ENCODE peak calls at places on chromosomes 2 and 18, in six cellular contexts. F is neuronal stem cell, G is IMR-90, C is H9, Q is H1, L is trophoblast cell. W is an unnamed sample.

GRCh38 chr18:31875301-31875700 is 67.6 kb downstream of the TRAPPC8 start:
- DNase-seq in F (no peak), G (no peak), C (no peak), Q (no peak), L (no peak), W (no peak)

GRCh38 chr2:16257001-16257724 is 316.8 kb downstream of the MYCN start:
- DNase-seq in F (no peak), G (no peak), C (no peak), Q (no peak), L (no peak), W (no peak)

GRCh38 chr2:215967590-215968373 is 45.6 kb downstream of the MREG start:
- DNase-seq in F (no peak), G (peak), C (no peak), Q (no peak), L (no peak), W (no peak)

GRCh38 chr2:241739651-241740050 is 5.2 kb downstream of the D2HGDH start:
- DNase-seq in F (no peak), G (peak), C (no peak), Q (no peak), L (no peak), W (peak)

GRCh38 chr2:55049794-55050132 is 488 bp downstream of the RTN4 start:
- DNase-seq in F (no peak), G (no peak), C (no peak), Q (no peak), L (no peak), W (no peak)

GRCh38 chr2:17104454-17104853 is 413.8 kb downstream of the RAD51AP2 start:
- DNase-seq in F (no peak), G (peak), C (no peak), Q (no peak), L (no peak), W (peak)

GRCh38 chr18:23568265-23568664 is 18.0 kb downstream of the NPC1 start:
- DNase-seq in F (no peak), G (no peak), C (no peak), Q (no peak), L (no peak), W (no peak)

GRCh38 chr18:62634991-62635630 is 80.2 kb upstream of the PHLPP1 start:
- DNase-seq in F (no peak), G (no peak), C (no peak), Q (no peak), L (peak), W (no peak)

GRCh38 chr2:191501390-191502168 is 176.4 kb upstream of the NABP1 start:
- DNase-seq in F (no peak), G (peak), C (no peak), Q (no peak), L (peak), W (peak)

GRCh38 chr2:37705191-37705590 is 33.7 kb upstream of the CDC42EP3 start:
- DNase-seq in F (no peak), G (peak), C (no peak), Q (no peak), L (no peak), W (no peak)
- H4K91ac ChIP-seq in F (no peak), G (no peak), C (no peak), Q (no peak), L (no peak), W (no peak)

DNA sequence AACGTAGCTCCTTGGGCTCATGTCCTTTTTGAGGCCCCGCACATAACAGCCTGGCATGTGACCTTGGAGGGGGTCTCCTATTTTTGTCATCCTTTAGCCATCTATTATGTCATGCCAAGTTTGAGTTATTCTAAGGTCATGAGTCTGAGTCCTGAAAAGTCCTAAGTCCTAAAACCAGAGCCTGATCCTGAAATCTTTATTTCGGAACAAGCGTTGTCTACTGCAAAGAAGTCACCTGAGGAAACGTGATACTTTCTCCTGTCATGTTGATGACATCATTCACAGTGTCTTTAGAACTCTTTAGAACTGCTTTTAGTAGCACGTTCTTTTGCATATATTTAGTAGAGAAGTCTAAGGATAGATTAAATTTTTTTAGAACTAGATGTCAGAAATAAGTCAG is 75.5 kb downstream of the ASAP2 start:
- DNase-seq in F (no peak), G (no peak), C (no peak), Q (no peak), L (no peak), W (no peak)
- H4K91ac ChIP-seq in F (no peak), G (no peak), C (no peak), Q (no peak), L (no peak), W (no peak)

GRCh38 chr2:107721178-107721577 is 105.5 kb upstream of the RGPD4 start:
- DNase-seq in F (no peak), G (no peak), C (no peak), Q (no peak), L (no peak), W (no peak)

GRCh38 chr2:107717666-107718065 is 109.0 kb upstream of the RGPD4 start:
- DNase-seq in F (peak), G (no peak), C (peak), Q (no peak), L (no peak), W (no peak)

GRCh38 chr2:107719141-107719540 is 107.6 kb upstream of the RGPD4 start:
- DNase-seq in F (no peak), G (no peak), C (no peak), Q (no peak), L (no peak), W (no peak)

GRCh38 chr2:107721581-107721980 is 105.1 kb upstream of the RGPD4 start:
- DNase-seq in F (no peak), G (no peak), C (no peak), Q (no peak), L (no peak), W (no peak)

DNA sequence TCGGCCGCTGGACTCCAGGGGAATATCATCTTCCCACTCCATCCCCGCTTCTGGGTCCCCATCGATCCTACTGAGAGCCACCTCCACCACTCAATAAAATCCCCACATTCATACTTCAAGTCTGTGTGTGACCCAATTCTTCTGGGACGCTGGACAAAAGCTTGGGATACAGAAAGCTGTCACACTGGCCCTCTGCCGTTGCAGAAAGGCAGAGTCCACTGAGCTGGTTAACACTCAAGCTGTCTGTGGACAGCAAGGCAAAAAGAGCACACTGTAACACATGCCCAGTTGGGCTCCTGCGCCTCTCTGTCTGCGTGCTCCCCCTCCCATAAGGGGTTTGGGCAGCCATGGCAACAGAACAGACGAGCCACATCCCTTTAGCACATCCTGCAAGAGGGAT is 106.9 kb upstream of the RGPD4 start:
- DNase-seq in F (no peak), G (no peak), C (no peak), Q (no peak), L (no peak), W (no peak)
- H4K91ac ChIP-seq in F (no peak), G (no peak), C (no peak), Q (no peak), L (no peak), W (no peak)

GRCh38 chr18:11996907-11997306 is 15.6 kb downstream of the IMPA2 start:
- DNase-seq in F (no peak), G (no peak), C (no peak), Q (no peak), L (no peak), W (no peak)

GRCh38 chr18:11994708-11995444 is 13.6 kb downstream of the IMPA2 start:
- DNase-seq in F (no peak), G (peak), C (peak), Q (peak), L (peak), W (peak)

GRCh38 chr18:11994346-11994707 is 13.0 kb downstream of the IMPA2 start:
- DNase-seq in F (no peak), G (peak), C (no peak), Q (no peak), L (peak), W (peak)

GRCh38 chr18:11996190-11996754 is 15.0 kb downstream of the IMPA2 start:
- DNase-seq in F (no peak), G (no peak), C (no peak), Q (no peak), L (no peak), W (no peak)

DNA sequence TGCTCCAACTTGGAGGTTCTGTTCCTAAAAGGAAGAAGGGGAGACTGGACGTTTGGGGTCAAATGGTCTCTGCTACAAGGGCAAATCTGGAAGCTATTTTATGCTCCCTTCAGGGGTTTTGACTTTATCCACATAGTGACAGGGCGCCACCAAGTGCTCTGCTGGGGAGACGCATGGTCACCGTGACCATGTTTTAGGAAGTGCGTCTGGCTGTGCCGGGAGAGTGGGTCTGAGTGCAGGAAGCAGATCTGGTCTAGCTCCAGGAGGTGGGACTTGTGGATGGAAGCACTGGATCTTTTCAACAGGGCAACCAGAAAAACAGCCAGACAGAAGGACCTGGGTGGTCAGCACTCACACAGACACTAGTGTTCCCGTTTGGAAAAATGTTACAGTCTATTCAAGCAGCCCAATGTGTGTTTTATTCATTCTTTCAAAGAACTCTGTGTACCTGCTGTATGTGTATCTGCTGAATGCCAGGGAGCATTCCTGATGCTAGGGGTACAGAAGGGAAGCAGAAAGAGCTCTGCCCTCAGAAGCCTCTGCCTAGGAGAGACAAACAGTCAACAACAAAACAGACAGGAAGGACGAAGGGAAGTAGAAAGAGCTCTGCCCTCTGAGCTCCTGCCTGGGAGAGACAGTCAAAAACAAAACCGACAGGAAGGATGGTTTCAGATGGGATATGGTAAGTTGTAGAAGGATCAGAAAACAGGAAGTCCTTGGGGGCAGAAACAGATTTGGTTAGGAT is 14.3 kb downstream of the IMPA2 start:
- DNase-seq in F (peak), G (peak), C (peak), Q (peak), L (peak), W (peak)
- H4K91ac ChIP-seq in F (no peak), G (peak), C (no peak), Q (no peak), L (no peak), W (peak)

GRCh38 chr2:164935467-164935807 is 19.9 kb downstream of the SLC38A11 start:
- DNase-seq in F (no peak), G (no peak), C (no peak), Q (no peak), L (no peak), W (no peak)

GRCh38 chr2:164928101-164928673 is 27.1 kb downstream of the SLC38A11 start:
- DNase-seq in F (no peak), G (no peak), C (no peak), Q (no peak), L (no peak), W (no peak)

GRCh38 chr2:164934790-164935466 is 20.4 kb downstream of the SLC38A11 start:
- DNase-seq in F (no peak), G (no peak), C (no peak), Q (no peak), L (no peak), W (no peak)

GRCh38 chr2:164933751-164934189 is 21.6 kb downstream of the SLC38A11 start:
- DNase-seq in F (no peak), G (no peak), C (no peak), Q (no peak), L (no peak), W (no peak)

DNA sequence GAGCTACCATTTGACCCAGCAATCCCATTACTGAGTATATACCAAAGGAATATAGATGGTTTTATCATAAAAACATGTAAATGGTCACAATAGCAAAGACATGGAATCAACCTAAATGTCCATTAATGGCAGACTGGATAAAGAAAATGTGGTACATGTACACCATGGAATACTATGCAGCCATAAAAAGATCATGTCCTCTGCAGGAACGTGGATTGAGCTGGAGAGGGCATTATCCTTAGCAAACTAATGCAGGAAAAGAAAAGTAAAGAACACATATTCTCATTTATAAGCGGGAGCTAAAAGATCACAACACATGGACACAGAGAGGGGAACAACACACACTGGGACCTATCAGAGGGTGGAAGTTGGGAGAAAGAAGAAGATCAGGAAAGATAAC is 22.9 kb downstream of the SLC38A11 start:
- DNase-seq in F (no peak), G (no peak), C (no peak), Q (no peak), L (no peak), W (no peak)
- H4K91ac ChIP-seq in F (no peak), G (no peak), C (no peak), Q (no peak), L (no peak), W (no peak)

DNA sequence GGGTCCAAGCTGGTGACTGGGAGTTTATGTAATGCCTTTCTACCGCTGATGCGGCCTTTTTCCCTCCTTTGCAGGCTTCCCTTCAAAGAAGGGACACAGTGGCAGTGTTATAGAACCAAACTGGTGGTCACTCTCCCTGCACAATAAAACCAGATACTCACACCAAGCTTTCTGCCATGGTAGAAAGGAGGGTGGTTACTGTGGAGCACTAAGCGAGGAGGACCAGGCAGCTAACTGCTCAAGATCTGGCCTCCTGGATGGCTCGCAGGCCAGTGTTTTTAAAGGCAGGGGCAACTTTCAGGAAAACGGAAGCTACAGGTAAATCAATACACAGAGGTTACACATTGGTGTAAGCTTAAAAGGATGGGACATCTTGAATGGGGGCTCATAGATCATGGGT is 89.4 kb downstream of the BIN1 start:
- DNase-seq in F (no peak), G (no peak), C (no peak), Q (no peak), L (no peak), W (no peak)
- H4K91ac ChIP-seq in F (no peak), G (no peak), C (no peak), Q (no peak), L (no peak), W (no peak)

GRCh38 chr2:127175406-127175805 is 44.7 kb downstream of the CYP27C1 start:
- DNase-seq in F (no peak), G (peak), C (no peak), Q (no peak), L (no peak), W (peak)
- H4K91ac ChIP-seq in F (no peak), G (peak), C (no peak), Q (no peak), L (no peak), W (no peak)

DNA sequence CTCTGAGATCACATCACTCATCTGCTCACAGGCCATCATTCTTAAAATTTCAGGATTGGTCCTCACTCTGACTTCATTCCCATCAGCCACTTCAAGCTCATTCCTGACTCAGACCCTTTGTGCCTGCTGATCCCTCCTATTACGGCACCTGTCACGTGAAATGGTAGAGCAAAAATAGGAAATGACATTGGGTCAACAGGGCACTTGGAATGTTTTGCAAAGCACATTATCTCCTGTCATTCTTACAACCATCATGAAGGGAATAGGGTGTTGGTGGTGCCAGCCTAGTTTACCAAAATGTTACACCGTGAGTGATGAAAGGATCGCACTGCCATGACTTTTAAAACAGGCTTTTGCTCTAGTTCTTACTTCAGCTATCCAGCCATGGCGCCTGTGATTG is 61.1 kb downstream of the EIF5B start:
- DNase-seq in F (no peak), G (no peak), C (no peak), Q (no peak), L (no peak), W (no peak)
- H4K91ac ChIP-seq in F (no peak), G (no peak), C (no peak), Q (no peak), L (no peak), W (no peak)

W was measured in mesenchymal stem cell.